ENCODE peak calls at places on chromosome 10, in ten cellular contexts. X is NCI-H1092; K is mucosa of gallbladder; G is effector CD4-positive, alpha-beta T cell; Z is hepatocyte; R is GM12891; V is ELR; C is heart right ventricle; O is NCI-H345; E is posterior cingulate gyrus. W is an unnamed sample.
A peak's percentile ranks its signal among the peaks of the same experiment; 100 is the strongest.

GRCh38 chr10:18008989-18009388 is 57.3 kb downstream of the SLC39A12 start:
- DNase-seq in C (no peak), O (no peak), X (no peak), E (no peak), R (no peak), Z (no peak), V (no peak), G (no peak), K (no peak), W (no peak)

GRCh38 chr10:30422981-30423654 is 10.9 kb upstream of the MAP3K8 start:
- DNase-seq in Z (peak; percentile 83), X (no peak), G (no peak), E (no peak), R (no peak), O (no peak), V (peak; percentile 63), C (peak; percentile 48), K (peak; percentile 47), W (peak; percentile 44)

GRCh38 chr10:7233259-7233991 is 177.4 kb downstream of the SFMBT2 start:
- DNase-seq in Z (peak; percentile 16), E (no peak), X (no peak), O (no peak), R (no peak), V (no peak), C (no peak), K (no peak), G (no peak), W (no peak)

GRCh38 chr10:55160904-55161303 is 359.9 kb upstream of the PCDH15 start:
- DNase-seq in V (no peak), Z (no peak), K (no peak), O (no peak), X (no peak), G (no peak), R (no peak), E (no peak), C (no peak), W (no peak)

GRCh38 chr10:63713191-63714144 is 192.3 kb downstream of the REEP3 start:
- DNase-seq in C (peak; percentile 85), X (peak; percentile 71), G (no peak), O (peak; percentile 91), R (no peak), E (peak; percentile 20), V (peak; percentile 67), K (peak; percentile 84), Z (peak; percentile 83), W (peak; percentile 70)

GRCh38 chr10:79063661-79064490 is 4.9 kb upstream of the ZMIZ1 start:
- DNase-seq in K (no peak), X (no peak), C (peak; percentile 4), E (no peak), O (no peak), V (no peak), G (no peak), R (no peak), Z (no peak), W (peak; percentile 17)

GRCh38 chr10:29998142-29998808 is 61.1 kb downstream of the JCAD start:
- DNase-seq in E (peak; percentile 77), O (peak; percentile 60), C (peak; percentile 62), K (peak; percentile 84), R (peak; percentile 63), G (peak; percentile 62), Z (peak; percentile 87), V (peak; percentile 80), X (peak; percentile 8), W (peak; percentile 78)

GRCh38 chr10:27223964-27224363 is 16.6 kb downstream of the ACBD5 start:
- DNase-seq in Z (peak; percentile 70), X (no peak), R (no peak), E (no peak), K (peak; percentile 23), O (peak; percentile 12), G (peak; percentile 44), V (peak; percentile 61), C (no peak), W (peak; percentile 41)

GRCh38 chr10:118423800-118424479 is 81.8 kb upstream of the FAM204A start:
- DNase-seq in Z (peak; percentile 95), K (peak; percentile 81), O (peak; percentile 80), E (peak; percentile 72), C (peak; percentile 69), V (peak; percentile 93), G (peak; percentile 29), X (peak; percentile 72), R (peak; percentile 12), W (peak; percentile 89)

GRCh38 chr10:22737587-22737986 is 23.2 kb upstream of the PIP4K2A start:
- DNase-seq in K (no peak), C (peak; percentile 37), G (no peak), X (no peak), E (no peak), Z (peak; percentile 9), O (no peak), V (peak; percentile 90), R (no peak), W (peak; percentile 53)

GRCh38 chr10:27019827-27020226 is 80.5 kb downstream of the ANKRD26 start:
- DNase-seq in O (no peak), X (no peak), K (peak; percentile 68), E (no peak), R (no peak), V (peak; percentile 6), C (no peak), G (no peak), Z (no peak), W (no peak)

GRCh38 chr10:130399425-130399950 is 263.3 kb downstream of the GLRX3 start:
- DNase-seq in X (no peak), G (no peak), K (no peak), C (no peak), Z (no peak), R (no peak), O (no peak), V (no peak), E (no peak), W (no peak)

GRCh38 chr10:100579691-100580090 is 43.9 kb downstream of the HIF1AN start:
- DNase-seq in V (no peak), K (no peak), O (no peak), R (no peak), G (no peak), C (no peak), X (no peak), Z (no peak), E (no peak), W (no peak)

GRCh38 chr10:103661198-103661950 is 167.9 kb downstream of the NEURL1 start:
- DNase-seq in X (no peak), R (no peak), Z (peak; percentile 83), E (peak; percentile 26), C (peak; percentile 80), G (peak; percentile 35), O (no peak), V (peak; percentile 83), K (peak; percentile 74), W (peak; percentile 82)

GRCh38 chr10:35896011-35896410 is 253.9 kb upstream of the FZD8 start:
- DNase-seq in C (no peak), R (no peak), Z (no peak), G (no peak), X (no peak), V (peak; percentile 67), E (no peak), K (no peak), O (no peak), W (no peak)

GRCh38 chr10:23344251-23344841 is at the start of gene C10orf67:
- DNase-seq in X (no peak), C (peak; percentile 53), O (no peak), V (peak; percentile 74), E (peak; percentile 53), K (no peak), G (no peak), Z (peak; percentile 60), R (no peak), W (peak; percentile 44)

GRCh38 chr10:118939216-118940007 is 90.1 kb upstream of the NANOS1 start:
- DNase-seq in E (no peak), O (no peak), C (no peak), R (no peak), X (no peak), V (peak; percentile 45), Z (no peak), G (no peak), K (no peak), W (no peak)

GRCh38 chr10:95697429-95697828 is 3.7 kb upstream of the TCTN3 start:
- DNase-seq in Z (no peak), O (no peak), K (no peak), V (no peak), C (no peak), E (no peak), G (no peak), R (no peak), X (no peak), W (no peak)

GRCh38 chr10:49397036-49397999 is 1.4 kb upstream of the DRGX start:
- DNase-seq in R (no peak), E (no peak), K (no peak), G (no peak), X (no peak), O (no peak), V (no peak), Z (no peak), C (no peak), W (no peak)

GRCh38 chr10:16116404-16117304 is 256.3 kb upstream of the MINDY3 start:
- DNase-seq in C (no peak), R (no peak), K (no peak), G (no peak), O (peak; percentile 8), V (peak; percentile 38), E (no peak), Z (peak; percentile 54), X (no peak), W (no peak)

GRCh38 chr10:18419945-18420344 is 231.4 kb downstream of the NSUN6 start:
- DNase-seq in Z (no peak), X (no peak), G (no peak), V (no peak), R (no peak), C (no peak), E (no peak), O (no peak), K (no peak), W (no peak)

GRCh38 chr10:132496360-132497082 is 41.1 kb upstream of the INPP5A start:
- DNase-seq in V (no peak), R (no peak), Z (no peak), G (no peak), C (no peak), X (no peak), K (no peak), E (no peak), O (no peak), W (no peak)

GRCh38 chr10:111128331-111129167 is 51.7 kb downstream of the ADRA2A start:
- DNase-seq in E (peak; percentile 21), C (no peak), Z (peak; percentile 48), X (no peak), K (peak; percentile 73), R (no peak), O (no peak), G (no peak), V (peak; percentile 53), W (no peak)

GRCh38 chr10:131929122-131929845 is 28.5 kb downstream of the PPP2R2D start:
- DNase-seq in E (no peak), O (no peak), K (no peak), C (no peak), X (no peak), R (no peak), Z (no peak), G (no peak), V (no peak), W (no peak)

GRCh38 chr10:70462349-70462984 is 16.1 kb upstream of the PALD1 start:
- DNase-seq in Z (no peak), E (peak; percentile 73), O (peak; percentile 82), R (no peak), G (no peak), C (peak; percentile 82), V (no peak), K (no peak), X (peak; percentile 85), W (peak; percentile 88)

GRCh38 chr10:515674-516073 is 173.8 kb downstream of the DIP2C start:
- DNase-seq in Z (no peak), C (no peak), R (no peak), O (no peak), X (no peak), E (no peak), K (no peak), G (no peak), V (no peak), W (no peak)

GRCh38 chr10:112666070-112666469 is 219.1 kb downstream of the VTI1A start:
- DNase-seq in X (no peak), R (no peak), Z (no peak), O (no peak), E (no peak), G (no peak), C (no peak), V (peak; percentile 6), K (no peak), W (no peak)

W was measured in left cardiac atrium.